ENCODE peak calls at places on chromosome 9, in six cellular contexts. J is A549, K is transverse colon, G is GM12878, N is sigmoid colon, F is suprapubic skin. E is an unnamed sample.

GRCh38 chr9:88523056-88523455 is 11.9 kb upstream of the NXNL2 start:
- DNase-seq in J (no peak), F (no peak), K (no peak), G (no peak), N (no peak), E (no peak)

GRCh38 chr9:5557606-5558587 is 47.6 kb downstream of the PDCD1LG2 start:
- DNase-seq in K (peak; percentile 11), F (no peak), N (no peak), G (no peak), J (no peak), E (no peak)

GRCh38 chr9:21682981-21683380 is 119.5 kb upstream of the MTAP start:
- DNase-seq in K (no peak), N (no peak), F (no peak), G (no peak), J (no peak), E (no peak)

GRCh38 chr9:128894764-128895163 is 12.8 kb downstream of the LRRC8A start:
- DNase-seq in J (no peak), K (no peak), N (no peak), F (no peak), G (no peak), E (no peak)

GRCh38 chr9:114737118-114737517 is 55.1 kb upstream of the TEX48 start:
- DNase-seq in K (no peak), G (no peak), J (no peak), N (no peak), F (no peak), E (no peak)

GRCh38 chr9:105150991-105151685 is 93.3 kb upstream of the SLC44A1 start:
- DNase-seq in K (no peak), N (no peak), G (no peak), J (no peak), F (no peak), E (no peak)

GRCh38 chr9:111484564-111484878 is 338 bp upstream of the ECPAS start:
- DNase-seq in K (no peak), G (no peak), F (no peak), J (no peak), N (no peak), E (no peak)

GRCh38 chr9:109745335-109746283 is 34.4 kb upstream of the PALM2AKAP2 start:
- DNase-seq in J (no peak), G (no peak), N (peak; percentile 94), K (peak; percentile 44), F (peak; percentile 62), E (peak; percentile 24)

GRCh38 chr9:79131876-79132377 is 439.8 kb upstream of the TLE4 start:
- DNase-seq in J (no peak), F (no peak), K (no peak), G (no peak), N (no peak), E (no peak)

GRCh38 chr9:694499-695154 is 146.9 kb upstream of the DMRT1 start:
- DNase-seq in G (no peak), F (no peak), N (no peak), J (peak; percentile 34), K (no peak), E (no peak)

GRCh38 chr9:74499770-74500583 is 2.8 kb downstream of the RORB start:
- DNase-seq in F (no peak), K (no peak), J (no peak), N (no peak), G (no peak), E (no peak)

GRCh38 chr9:128636024-128636390 is 20.6 kb downstream of the DYNC2I2 start:
- DNase-seq in J (peak; percentile 89), G (no peak), K (peak; percentile 75), F (no peak), N (no peak), E (no peak)

GRCh38 chr9:13557724-13558123 is 278.2 kb upstream of the MPDZ start:
- DNase-seq in G (no peak), F (no peak), K (no peak), N (no peak), J (no peak), E (no peak)

GRCh38 chr9:2281031-2281802 is 266.1 kb downstream of the SMARCA2 start:
- DNase-seq in N (no peak), F (no peak), K (no peak), J (no peak), G (no peak), E (no peak)

GRCh38 chr9:104503440-104503839 is 623 bp upstream of the OR13F1 start:
- DNase-seq in F (no peak), K (no peak), N (no peak), G (no peak), J (no peak), E (no peak)

GRCh38 chr9:37495571-37495970 is 9.8 kb downstream of the POLR1E start:
- DNase-seq in F (no peak), G (no peak), K (no peak), N (no peak), J (no peak), E (no peak)

GRCh38 chr9:128785427-128785826 is 1.6 kb upstream of the TBC1D13 start:
- DNase-seq in K (no peak), F (no peak), N (no peak), G (no peak), J (no peak), E (no peak)

GRCh38 chr9:4742246-4742645 is 1.2 kb upstream of the AK3 start:
- DNase-seq in G (no peak), K (no peak), N (no peak), J (no peak), F (no peak), E (no peak)

GRCh38 chr9:104386020-104386419 is 118.0 kb upstream of the OR13F1 start:
- DNase-seq in G (no peak), F (no peak), J (no peak), K (no peak), N (no peak), E (no peak)

GRCh38 chr9:69466151-69466550 is 141.1 kb downstream of the ENTREP1 start:
- DNase-seq in F (no peak), G (no peak), K (no peak), N (no peak), J (no peak), E (no peak)

GRCh38 chr9:104313396-104314110 is 190.5 kb upstream of the OR13F1 start:
- DNase-seq in J (no peak), K (no peak), N (no peak), G (no peak), F (no peak), E (no peak)

GRCh38 chr9:77427256-77427927 is 220.7 kb downstream of the GNA14 start:
- DNase-seq in F (no peak), N (no peak), J (no peak), K (no peak), G (no peak), E (no peak)

GRCh38 chr9:96209407-96210031 is 92.5 kb downstream of the HSD17B3 start:
- DNase-seq in K (no peak), J (no peak), N (peak; percentile 78), G (no peak), F (no peak), E (peak; percentile 78)

GRCh38 chr9:81499021-81499454 is 190.3 kb downstream of the TLE1 start:
- DNase-seq in K (no peak), F (no peak), G (no peak), N (peak; percentile 75), J (no peak), E (peak; percentile 68)

GRCh38 chr9:8451146-8451545 is 651.6 kb upstream of the DMAC1 start:
- DNase-seq in J (no peak), G (no peak), K (no peak), F (no peak), N (no peak), E (no peak)

GRCh38 chr9:116661037-116661954 is 25.8 kb upstream of the TRIM32 start:
- DNase-seq in G (peak; percentile 24), K (no peak), J (peak; percentile 74), F (no peak), N (no peak), E (no peak)

DNA sequence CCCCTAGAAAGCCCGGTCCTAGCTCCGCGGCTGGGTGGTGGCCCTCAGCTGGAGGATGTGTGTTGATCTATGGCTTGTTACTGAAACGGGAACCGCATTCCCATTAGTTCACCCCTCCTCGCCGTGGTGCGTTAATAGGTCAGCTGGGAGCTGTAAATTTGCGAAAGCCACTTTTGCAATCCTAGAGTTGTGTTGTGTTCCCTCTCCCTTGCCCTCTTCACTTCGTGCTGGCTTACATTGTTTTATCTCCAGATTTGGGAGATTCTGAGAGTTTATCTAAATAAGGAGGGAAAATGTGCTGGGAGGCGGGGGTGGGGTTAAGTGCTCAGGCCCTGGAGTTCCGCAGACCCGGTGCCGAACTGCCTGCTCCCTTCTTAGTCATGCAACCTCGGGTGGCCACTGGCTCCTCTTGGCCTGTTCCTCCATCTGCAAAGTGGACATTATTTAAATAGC is 62.8 kb downstream of the HMCN2 start:
- DNase-seq in N (peak; percentile 94), J (no peak), G (no peak), F (no peak), K (peak; percentile 56), E (peak; percentile 81)
- TF ChIP-seq EP300 in N (peak; percentile 93), J (no peak), G (no peak), F (peak; percentile 77), K (no peak), E (peak; percentile 32)

GRCh38 chr9:92969516-92970466 is 22.5 kb downstream of the FGD3 start:
- DNase-seq in N (no peak), J (no peak), G (no peak), K (no peak), F (peak; percentile 32), E (no peak)
- H3K4me3 ChIP-seq in N (no peak overlapping the region), J (no peak overlapping the region), G (no peak overlapping the region), K (no peak overlapping the region), F (no peak overlapping the region), E (no peak overlapping the region)

GRCh38 chr9:15786616-15787015 is 233.8 kb downstream of the CCDC171 start:
- DNase-seq in K (no peak), G (no peak), J (no peak), F (no peak), N (no peak), E (no peak)

DNA sequence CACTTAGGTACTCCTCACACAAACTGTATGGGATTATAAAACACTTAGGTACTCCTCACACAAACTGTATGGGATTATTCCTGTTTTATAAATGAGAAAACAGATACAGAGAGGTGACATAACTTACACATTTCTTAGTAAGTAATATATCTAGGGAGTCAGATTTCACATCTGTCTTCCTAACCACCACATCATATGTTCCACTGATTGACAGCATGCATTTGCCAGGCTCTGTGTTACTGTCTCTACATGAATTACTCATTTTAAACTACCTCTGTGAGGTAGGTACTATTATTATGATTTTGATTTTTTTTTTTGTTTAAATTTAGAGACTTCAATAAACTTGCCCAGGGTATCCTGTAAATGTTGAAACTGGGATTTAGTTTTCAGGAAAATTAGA is 232.7 kb downstream of the CCDC171 start:
- DNase-seq in K (no peak), N (no peak), F (no peak), J (no peak), G (no peak), E (no peak)
- H3K27ac ChIP-seq in K (no peak overlapping the region), N (no peak overlapping the region), F (no peak overlapping the region), J (no peak overlapping the region), G (no peak overlapping the region), E (no peak overlapping the region)

DNA sequence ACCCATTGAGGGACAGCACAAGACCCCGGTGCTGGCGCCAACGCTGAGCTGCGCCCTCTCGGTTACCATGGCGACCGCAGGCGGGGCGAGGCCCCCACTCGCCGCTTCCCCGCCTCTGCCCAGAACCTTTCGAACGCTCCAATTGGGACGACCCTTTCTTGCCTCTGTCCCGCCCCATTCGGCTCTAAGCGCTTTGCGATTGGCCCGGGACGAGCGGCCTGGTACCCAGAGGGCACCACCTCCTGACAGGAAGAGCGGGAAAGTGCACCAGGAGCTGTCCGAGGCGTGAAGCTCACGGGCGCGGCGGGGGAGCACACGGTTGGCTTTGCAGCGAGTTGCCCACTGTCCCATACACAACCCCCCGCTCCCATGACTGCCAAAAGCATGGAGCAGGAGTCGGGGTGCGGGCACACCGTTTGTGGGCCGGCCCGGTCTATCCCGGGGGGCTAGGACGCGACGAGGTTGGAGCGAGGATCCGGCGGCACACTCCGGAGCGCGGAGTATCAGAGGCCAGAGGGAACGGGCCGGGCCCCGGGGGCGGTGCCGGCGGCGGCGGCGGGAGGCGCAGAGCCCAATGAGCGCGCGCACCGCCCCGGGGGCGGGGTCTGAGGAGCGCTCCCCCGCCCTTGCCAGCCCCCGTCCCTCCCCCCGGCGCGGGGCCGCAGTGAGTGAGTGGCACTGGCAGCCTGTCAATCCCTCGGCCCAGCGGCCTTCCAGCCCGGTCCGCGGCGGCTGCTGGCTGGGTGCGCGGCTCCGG is 978 bp upstream of the PBX3 start:
- DNase-seq in F (peak; percentile 95), N (peak; percentile 96), G (peak; percentile 82), K (peak; percentile 96), J (peak; percentile 94), E (peak; percentile 86)
- TF ChIP-seq EP300 in F (no peak), N (no peak), G (no peak), K (no peak), J (no peak), E (no peak)